ENCODE peak calls at places on chromosomes 12 and 14, in nine cellular contexts. Y is heart right ventricle, N is fibroblast of lung, O is HepG2, Q is ovary, L is cardiac muscle cell, E is A549, S is osteoblast, G is gastrocnemius medialis. P is an unnamed sample. For H3K4me1, the result is how much of the 10 kb centered on the place peaks cover.

GRCh38 chr12:108689314-108690190 is 41.8 kb downstream of the CORO1C start:
- DNase-seq in Y (no peak), N (peak), O (peak), Q (no peak), L (peak), E (no peak), S (peak), G (peak), P (no peak)

GRCh38 chr12:45130881-45131281 is 80.0 kb upstream of the DBX2 start:
- DNase-seq in Y (peak), N (peak), O (peak), Q (peak), L (peak), E (peak), S (peak), G (no peak), P (peak)

GRCh38 chr12:114935658-114936057 is 251.7 kb upstream of the TBX3 start:
- DNase-seq in Y (no peak), N (no peak), O (no peak), Q (no peak), L (no peak), E (no peak), S (no peak), G (no peak), P (no peak)

GRCh38 chr14:24110060-24110459 is 4.5 kb upstream of the DCAF11 start:
- DNase-seq in Y (no peak), N (no peak), O (peak), Q (no peak), L (no peak), E (no peak), S (no peak), G (no peak), P (no peak)

GRCh38 chr14:93975791-93976476 is 436 bp downstream of the ASB2 start:
- DNase-seq in Y (no peak), N (no peak), O (no peak), Q (no peak), L (no peak), E (no peak), S (peak), G (no peak), P (no peak)

GRCh38 chr12:118611770-118612169 is 235.4 kb downstream of the SUDS3 start:
- DNase-seq in Y (no peak), N (no peak), O (no peak), Q (no peak), L (no peak), E (no peak), S (no peak), G (no peak), P (no peak)

GRCh38 chr12:114666746-114667668 is 17.0 kb downstream of the TBX3 start:
- DNase-seq in Y (no peak), N (no peak), O (peak), Q (peak), L (no peak), E (no peak), S (peak), G (no peak), P (no peak)

GRCh38 chr14:55512421-55512820 is 67.6 kb upstream of the KTN1 start:
- DNase-seq in Y (no peak), N (peak), O (no peak), Q (no peak), L (peak), E (no peak), S (no peak), G (no peak), P (no peak)

GRCh38 chr14:92718659-92719058 is 29.8 kb downstream of the LGMN start:
- DNase-seq in Y (no peak), N (peak), O (no peak), Q (no peak), L (no peak), E (no peak), S (peak), G (no peak), P (no peak)

GRCh38 chr12:57609091-57609780 is 2.0 kb upstream of the ARHGEF25 start:
- DNase-seq in Y (no peak), N (no peak), O (no peak), Q (no peak), L (no peak), E (no peak), S (peak), G (no peak), P (no peak)

GRCh38 chr12:109888179-109889020 is 8.1 kb upstream of the GLTP start:
- DNase-seq in Y (no peak), N (peak), O (no peak), Q (no peak), L (peak), E (peak), S (peak), G (no peak), P (no peak)

GRCh38 chr12:110758922-110759321 is 16.2 kb upstream of the PPP1CC start:
- DNase-seq in Y (no peak), N (no peak), O (no peak), Q (no peak), L (no peak), E (no peak), S (no peak), G (no peak), P (no peak)

GRCh38 chr12:93785262-93786010 is 108.3 kb downstream of the CRADD start:
- DNase-seq in Y (no peak), N (peak), O (peak), Q (peak), L (peak), E (peak), S (peak), G (peak), P (peak)

GRCh38 chr14:99249389-99249788 is 22.6 kb downstream of the BCL11B start:
- DNase-seq in Y (no peak), N (no peak), O (no peak), Q (no peak), L (no peak), E (no peak), S (no peak), G (no peak), P (no peak)

GRCh38 chr12:120381752-120382419 is 12.9 kb upstream of the MSI1 start:
- DNase-seq in Y (no peak), N (peak), O (peak), Q (no peak), L (peak), E (no peak), S (no peak), G (no peak), P (no peak)

GRCh38 chr12:100168562-100168961 is 25.9 kb upstream of the BLTP3B start:
- DNase-seq in Y (no peak), N (no peak), O (no peak), Q (no peak), L (no peak), E (no peak), S (no peak), G (no peak), P (peak)

GRCh38 chr12:93924367-93924766 is 224.0 kb upstream of the PLXNC1 start:
- DNase-seq in Y (no peak), N (no peak), O (no peak), Q (no peak), L (no peak), E (no peak), S (no peak), G (no peak), P (no peak)

GRCh38 chr14:92458136-92458958 is 55.2 kb upstream of the RIN3 start:
- DNase-seq in Y (no peak), N (no peak), O (no peak), Q (no peak), L (no peak), E (no peak), S (peak), G (no peak), P (peak)

GRCh38 chr12:46153267-46153872 is 115.5 kb downstream of the SLC38A1 start:
- DNase-seq in Y (no peak), N (peak), O (peak), Q (no peak), L (peak), E (peak), S (no peak), G (no peak), P (no peak)

GRCh38 chr12:107448198-107448597 is 237.4 kb upstream of the PWP1 start:
- DNase-seq in Y (no peak), N (no peak), O (no peak), Q (no peak), L (peak), E (no peak), S (no peak), G (no peak), P (no peak)

GRCh38 chr12:107443320-107444090 is 242.1 kb upstream of the PWP1 start:
- DNase-seq in Y (no peak), N (no peak), O (no peak), Q (no peak), L (no peak), E (no peak), S (no peak), G (no peak), P (no peak)

GRCh38 chr12:107444771-107445170 is 240.8 kb upstream of the PWP1 start:
- DNase-seq in Y (no peak), N (no peak), O (no peak), Q (no peak), L (no peak), E (no peak), S (no peak), G (no peak), P (no peak)

GRCh38 chr12:107447336-107447735 is 238.3 kb upstream of the PWP1 start:
- DNase-seq in Y (no peak), N (no peak), O (no peak), Q (no peak), L (no peak), E (no peak), S (no peak), G (no peak), P (no peak)

DNA sequence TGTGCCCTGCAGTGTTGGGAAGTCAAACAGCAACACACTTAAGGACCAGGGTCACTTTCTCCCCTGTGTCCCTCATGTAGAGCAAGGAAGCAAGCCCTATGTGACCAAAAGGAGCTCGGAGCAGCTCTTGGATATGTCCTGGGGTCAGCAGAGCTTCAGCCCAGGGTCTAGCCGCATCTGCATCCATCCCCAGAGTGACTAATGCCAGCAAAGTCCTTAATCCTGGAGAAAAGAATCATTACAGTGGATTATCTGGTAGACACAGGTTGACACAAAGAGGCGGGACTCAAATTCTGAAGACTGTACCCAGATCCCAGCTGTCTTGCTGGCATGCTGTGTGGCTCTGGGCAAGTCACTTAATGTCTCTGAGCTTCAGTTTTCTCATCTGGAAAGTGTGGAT is 239.1 kb upstream of the PWP1 start:
- DNase-seq in Y (no peak), N (no peak), O (no peak), Q (no peak), L (no peak), E (no peak), S (no peak), G (no peak), P (no peak)
- H3K4me3 ChIP-seq in Y (no peak), N (no peak), O (no peak), Q (no peak), L (no peak), E (no peak), S (no peak), G (no peak), P (no peak)

DNA sequence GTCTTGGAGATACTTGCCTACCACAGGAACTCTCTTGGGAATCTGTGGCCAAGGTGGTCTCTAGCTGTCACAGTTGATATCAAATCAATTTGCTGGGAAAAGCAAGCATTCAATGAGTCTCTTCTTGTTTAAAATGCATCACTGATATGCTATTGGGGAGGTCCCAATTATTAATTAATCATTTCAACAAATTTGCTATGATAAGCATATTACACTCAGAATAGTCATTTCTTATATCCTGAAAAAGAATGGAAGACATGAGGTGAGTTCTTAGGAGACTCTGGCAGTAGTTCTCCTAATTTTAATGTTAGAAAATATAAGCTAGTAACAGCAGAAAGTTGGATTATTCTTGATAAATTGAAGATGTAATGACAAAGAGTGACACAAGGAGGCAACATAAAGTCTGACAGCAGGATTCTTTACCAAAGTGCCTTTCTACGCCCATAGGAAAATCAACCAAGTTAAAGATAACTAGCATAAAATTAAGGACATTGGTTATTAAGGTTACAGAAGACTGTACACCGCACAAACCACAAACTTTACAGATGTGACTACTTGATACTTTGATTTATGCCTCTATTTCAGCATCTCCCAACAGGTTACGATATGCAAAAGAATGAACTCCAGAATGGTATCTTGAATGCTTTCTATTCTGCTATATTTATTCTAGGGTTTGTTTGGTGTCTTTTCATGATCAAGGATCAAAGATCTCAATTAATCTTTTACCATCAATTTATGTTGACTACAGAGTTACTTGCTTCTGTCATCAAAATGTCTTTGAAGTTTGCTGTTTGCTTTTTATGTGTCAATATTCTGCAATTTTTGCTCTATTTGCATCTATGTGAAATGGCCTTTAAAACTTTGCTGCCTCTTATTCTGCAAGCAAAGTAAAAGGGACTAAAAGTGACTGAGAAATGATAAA is 349.6 kb upstream of the CLEC14A start:
- DNase-seq in Y (no peak), N (no peak), O (peak), Q (no peak), L (peak), E (no peak), S (no peak), G (no peak), P (no peak)
- TF ChIP-seq CTCF in Y (no peak), N (peak), O (peak), Q (no peak), L (no peak), E (no peak), S (no peak), G (no peak), P (no peak)

GRCh38 chr12:49697808-49698207 is 9.4 kb downstream of the FMNL3 start:
- DNase-seq in Y (no peak), N (no peak), O (no peak), Q (no peak), L (no peak), E (no peak), S (no peak), G (no peak), P (no peak)
- H3K4me1 ChIP-seq in Y (half or more), N (under half), O (under half), Q (under half), L (under half), E (under half), S (under half), G (under half), P (half or more)

DNA sequence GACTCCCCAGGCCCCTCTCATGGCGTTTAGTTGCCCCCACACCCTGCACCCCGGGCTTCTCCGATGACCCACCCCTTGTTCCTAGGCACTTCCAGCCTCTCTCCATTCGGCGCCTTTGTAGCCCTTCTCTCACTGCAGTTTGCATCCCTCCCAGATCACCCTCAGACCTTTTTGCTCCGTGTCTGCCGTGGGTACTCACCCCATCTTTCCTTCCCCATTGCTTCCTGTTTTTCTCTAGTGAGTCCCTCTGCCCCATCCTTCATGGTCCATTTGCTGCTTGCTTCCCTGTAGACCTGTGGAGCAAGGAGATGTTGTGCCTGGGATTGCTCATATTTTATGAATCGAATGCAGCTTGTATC is 568 bp downstream of the DENR start:
- DNase-seq in Y (no peak), N (peak), O (no peak), Q (no peak), L (peak), E (no peak), S (no peak), G (no peak), P (no peak)
- H3K4me3 ChIP-seq in Y (peak), N (peak), O (peak), Q (peak), L (peak), E (peak), S (peak), G (peak), P (peak)

GRCh38 chr12:49020441-49020840 is 1.9 kb upstream of the PRKAG1 start:
- DNase-seq in Y (no peak), N (no peak), O (no peak), Q (no peak), L (no peak), E (no peak), S (no peak), G (no peak), P (no peak)

GRCh38 chr12:49024543-49024942 is 6.0 kb upstream of the PRKAG1 start:
- DNase-seq in Y (no peak), N (no peak), O (no peak), Q (no peak), L (no peak), E (no peak), S (peak), G (no peak), P (no peak)

GRCh38 chr12:49021292-49021915 is 2.8 kb upstream of the PRKAG1 start:
- DNase-seq in Y (no peak), N (no peak), O (no peak), Q (no peak), L (no peak), E (no peak), S (peak), G (no peak), P (no peak)

GRCh38 chr12:49023812-49024211 is 5.2 kb upstream of the PRKAG1 start:
- DNase-seq in Y (no peak), N (no peak), O (no peak), Q (no peak), L (no peak), E (no peak), S (no peak), G (no peak), P (no peak)

DNA sequence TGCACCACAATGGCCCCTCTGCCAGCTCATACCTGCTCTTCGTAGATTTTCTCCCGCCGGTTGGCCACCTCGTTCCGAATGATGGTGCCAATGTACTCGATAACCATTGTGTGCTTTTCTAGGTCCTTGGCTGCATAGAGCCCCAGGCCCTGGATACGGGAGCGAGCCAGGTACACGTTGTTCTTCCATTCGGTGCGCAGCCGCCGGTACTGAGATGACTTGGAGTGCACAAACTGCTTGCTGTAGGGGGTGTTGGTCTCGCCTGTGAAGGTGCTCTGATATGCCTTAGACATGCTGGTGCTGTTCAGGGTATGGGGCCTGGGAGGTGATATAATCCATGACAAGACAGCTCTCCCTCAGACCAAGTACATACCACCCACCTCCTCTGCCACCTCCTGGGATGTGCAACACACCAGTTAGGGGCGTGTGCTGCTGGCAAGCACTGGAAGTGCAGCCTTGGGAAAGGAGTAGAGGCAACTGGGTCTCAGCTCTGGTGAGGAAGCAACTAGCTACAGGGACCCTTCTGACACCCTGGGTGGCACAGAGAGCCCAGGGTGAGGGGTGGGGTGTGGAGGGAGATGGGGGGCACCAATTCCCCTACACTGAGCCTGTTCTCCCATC is 4.1 kb upstream of the PRKAG1 start:
- DNase-seq in Y (no peak), N (no peak), O (no peak), Q (no peak), L (no peak), E (no peak), S (peak), G (no peak), P (no peak)
- TF ChIP-seq CTCF in Y (no peak), N (no peak), O (no peak), Q (no peak), L (no peak), E (no peak), S (no peak), G (no peak), P (no peak)

P was measured in right atrium auricular region.